ENCODE peak calls at places on chromosomes 12 and 14, in nine cellular contexts. V, U, Y, C, L, F, N, A and E are unnamed samples.

GRCh38 chr14:71070169-71070568 is 162.9 kb downstream of the PCNX1 start:
- DNase-seq in A (no peak), Y (no peak), C (no peak), V (no peak), U (no peak), L (no peak), F (no peak), N (no peak), E (no peak)

GRCh38 chr14:90409209-90409730 is 12.4 kb downstream of the CALM1 start:
- DNase-seq in C (no peak), V (peak; percentile 57), L (no peak), A (no peak), Y (peak; percentile 85), N (no peak), F (no peak), U (no peak), E (peak; percentile 94)

GRCh38 chr14:88013750-88014349 is 8.9 kb downstream of the GPR65 start:
- DNase-seq in F (no peak), V (peak; percentile 92), A (peak; percentile 70), Y (peak; percentile 32), L (no peak), N (peak; percentile 57), U (peak; percentile 63), C (peak; percentile 72), E (peak; percentile 27)

GRCh38 chr12:32482226-32482625 is 82.9 kb downstream of the FGD4 start:
- DNase-seq in V (peak; percentile 59), F (no peak), Y (no peak), A (no peak), U (no peak), N (no peak), C (no peak), L (no peak), E (no peak)

GRCh38 chr12:122001379-122002209 is 20.1 kb upstream of the BCL7A start:
- DNase-seq in A (peak; percentile 19), U (no peak), C (no peak), N (peak; percentile 63), L (no peak), Y (no peak), F (no peak), V (no peak), E (no peak)

GRCh38 chr12:22526836-22527235 is 17.5 kb downstream of the C2CD5 start:
- DNase-seq in U (no peak), A (no peak), L (no peak), F (no peak), V (no peak), N (no peak), C (no peak), Y (no peak), E (no peak)

GRCh38 chr12:79317184-79317847 is 373.4 kb downstream of the PAWR start:
- DNase-seq in L (no peak), Y (no peak), V (no peak), F (no peak), N (no peak), C (no peak), U (no peak), A (no peak), E (no peak)

GRCh38 chr12:66803972-66804371 is 125.1 kb upstream of the GRIP1 start:
- DNase-seq in C (no peak), F (no peak), V (no peak), Y (no peak), N (peak; percentile 71), L (no peak), U (no peak), A (no peak), E (no peak)

GRCh38 chr12:121748571-121749265 is 36.2 kb downstream of the TMEM120B start:
- DNase-seq in V (peak; percentile 46), N (no peak), F (no peak), Y (no peak), L (no peak), C (no peak), U (no peak), A (peak; percentile 72), E (peak; percentile 90)

GRCh38 chr14:64158608-64159007 is 135.6 kb downstream of the ESR2 start:
- DNase-seq in Y (no peak), A (no peak), U (no peak), V (no peak), F (no peak), N (peak; percentile 71), C (no peak), L (no peak), E (no peak)

GRCh38 chr14:66495214-66496098 is 9.3 kb downstream of the CCDC196 start:
- DNase-seq in A (peak; percentile 52), F (no peak), V (peak; percentile 86), N (peak; percentile 81), L (no peak), C (peak; percentile 34), Y (no peak), U (no peak), E (no peak)

GRCh38 chr12:5456906-5457305 is 25.0 kb downstream of the NTF3 start:
- DNase-seq in C (no peak), V (no peak), U (no peak), L (no peak), A (no peak), Y (no peak), F (no peak), N (no peak), E (peak; percentile 5)

GRCh38 chr14:53710615-53711014 is 246.0 kb downstream of the BMP4 start:
- DNase-seq in U (no peak), L (no peak), F (no peak), V (no peak), N (no peak), A (no peak), Y (no peak), C (no peak), E (no peak)

GRCh38 chr12:57180321-57180989 is 33.0 kb upstream of the LRP1-AS start:
- DNase-seq in L (no peak), U (no peak), F (no peak), Y (no peak), A (no peak), V (no peak), C (no peak), N (no peak), E (no peak)

GRCh38 chr14:68451676-68452387 is 341.0 kb downstream of the ZFP36L1 start:
- DNase-seq in V (no peak), F (no peak), U (no peak), A (no peak), L (no peak), Y (no peak), N (no peak), C (no peak), E (peak; percentile 98)

GRCh38 chr14:53655080-53655785 is 301.4 kb downstream of the BMP4 start:
- DNase-seq in U (no peak), V (no peak), Y (no peak), F (no peak), N (no peak), C (no peak), A (no peak), L (no peak), E (no peak)

GRCh38 chr12:100460702-100461101 is 13.0 kb upstream of the NR1H4 start:
- DNase-seq in V (no peak), C (no peak), F (no peak), A (no peak), N (no peak), U (no peak), L (no peak), Y (no peak), E (no peak)

GRCh38 chr14:23159516-23159915 is 23.9 kb downstream of the SLC7A8 start:
- DNase-seq in V (no peak), C (no peak), N (no peak), L (no peak), F (no peak), A (no peak), Y (no peak), U (no peak), E (no peak)